ENCODE peak calls at places on chromosomes 4 and X, in four cellular contexts. X is K562, I is GM12878, D is HepG2. U is an unnamed sample.

GRCh38 chr4:162681212-162681611 is 485.5 kb downstream of the NAF1 start:
- DNase-seq in I (no peak), D (no peak), X (no peak), U (no peak)

GRCh38 chr4:55184600-55185523 is 59.5 kb upstream of the KDR start:
- DNase-seq in D (peak; percentile 35), X (peak; percentile 43), I (no peak), U (no peak)

GRCh38 chr4:89539374-89539773 is 231.8 kb upstream of the GPRIN3 start:
- DNase-seq in I (no peak), D (no peak), X (no peak), U (peak; percentile 3)

GRCh38 chrX:122591546-122591945 is 592.5 kb upstream of the GRIA3 start:
- DNase-seq in I (no peak), X (no peak), D (no peak), U (no peak)

GRCh38 chr4:73222466-73223257 is 35.9 kb downstream of the ANKRD17 start:
- DNase-seq in X (peak; percentile 81), D (peak; percentile 75), I (peak; percentile 55), U (peak; percentile 65)

GRCh38 chr4:971670-972500 is 1.5 kb downstream of the DGKQ start:
- DNase-seq in X (no peak), I (no peak), D (no peak), U (no peak)

GRCh38 chr4:71583971-71584370 is 199.9 kb downstream of the GC start:
- DNase-seq in I (no peak), D (no peak), X (no peak), U (no peak)

GRCh38 chrX:153878969-153879653 is 6.9 kb downstream of the L1CAM start:
- DNase-seq in X (no peak), D (no peak), I (no peak), U (no peak)

GRCh38 chrX:149758068-149758714 is 15.7 kb upstream of the HSFX1 start:
- DNase-seq in I (no peak), D (no peak), X (no peak), U (no peak)

GRCh38 chr4:78651250-78651860 is 99.8 kb downstream of the ANXA3 start:
- DNase-seq in X (no peak), D (no peak), I (no peak), U (no peak)

GRCh38 chrX:68757331-68757730 is 71.5 kb upstream of the EFNB1 start:
- DNase-seq in D (no peak), I (no peak), X (no peak), U (no peak)

GRCh38 chr4:66609014-66609413 is 936.3 kb downstream of the CENPC start:
- DNase-seq in D (no peak), I (no peak), X (no peak), U (no peak)

GRCh38 chr4:156779774-156780173 is 191.8 kb downstream of the PDGFC start:
- DNase-seq in I (no peak), X (no peak), D (peak; percentile 86), U (no peak)

GRCh38 chrX:1676866-1677265 is 62.0 kb downstream of the ASMT start:
- DNase-seq in X (no peak), I (no peak), D (no peak), U (no peak)

GRCh38 chr4:6507345-6507744 is 34.9 kb upstream of the PPP2R2C start:
- DNase-seq in I (no peak), D (no peak), X (no peak), U (no peak)

GRCh38 chr4:144645102-144645469 is 870 bp upstream of the HHIP start:
- DNase-seq in D (no peak), X (no peak), I (no peak), U (no peak)

GRCh38 chr4:41750624-41751324 is 2.2 kb upstream of the PHOX2B start:
- DNase-seq in D (no peak), X (no peak), I (no peak), U (no peak)

GRCh38 chr4:132542228-132542627 is 606.9 kb upstream of the PCDH10 start:
- DNase-seq in I (no peak), X (no peak), D (no peak), U (no peak)

GRCh38 chr4:121950212-121950679 is 1.6 kb downstream of the TRPC3 start:
- DNase-seq in X (peak; percentile 78), I (no peak), D (peak; percentile 20), U (peak; percentile 55)

GRCh38 chrX:42073468-42073867 is 150.1 kb upstream of the CASK start:
- DNase-seq in X (no peak), I (no peak), D (peak; percentile 3), U (no peak)

GRCh38 chrX:42075032-42075431 is 151.7 kb upstream of the CASK start:
- DNase-seq in D (no peak), X (no peak), I (no peak), U (no peak)

DNA sequence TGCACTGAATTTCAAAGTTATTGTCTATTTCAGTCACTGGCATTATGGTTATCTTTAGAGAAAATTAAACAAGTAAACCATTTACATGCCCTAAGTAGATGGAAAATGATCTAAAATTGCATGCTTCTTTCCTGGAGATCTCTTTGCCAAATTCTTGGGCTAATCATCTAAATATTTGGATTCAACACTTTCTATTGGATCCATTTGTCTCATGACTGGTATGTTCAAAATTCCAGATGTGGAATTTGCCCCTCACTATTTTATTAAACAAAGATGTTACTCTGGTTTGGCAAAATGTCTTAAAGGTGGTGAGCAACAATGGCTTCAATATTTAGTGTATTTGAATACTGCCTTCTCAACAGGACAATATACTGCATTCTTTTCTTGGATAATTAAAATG is 147.5 kb upstream of the CASK start:
- DNase-seq in X (no peak), D (no peak), I (no peak), U (no peak)
- TF ChIP-seq HDAC2 in X (no peak), D (no peak), I (no peak), U (no peak)

GRCh38 chr4:166680801-166681200 is 553.5 kb downstream of the SPOCK3 start:
- DNase-seq in I (no peak), D (no peak), X (no peak), U (no peak)
- H3K27ac ChIP-seq in I (no peak overlapping the region), D (no peak overlapping the region), X (no peak overlapping the region), U (no peak overlapping the region)

GRCh38 chr4:183253451-183253850 is 66.6 kb downstream of the CLDN22 start:
- DNase-seq in D (no peak), I (no peak), X (no peak), U (no peak)

GRCh38 chr4:183254162-183254561 is 65.9 kb downstream of the CLDN22 start:
- DNase-seq in X (no peak), I (no peak), D (no peak), U (no peak)

GRCh38 chr4:183249854-183250253 is 70.2 kb downstream of the CLDN22 start:
- DNase-seq in X (peak; percentile 24), D (peak; percentile 16), I (no peak), U (peak; percentile 11)

GRCh38 chr4:183252959-183253358 is 67.1 kb downstream of the CLDN22 start:
- DNase-seq in X (no peak), I (no peak), D (no peak), U (no peak)

GRCh38 chr4:183250831-183251230 is 69.2 kb downstream of the CLDN22 start:
- DNase-seq in X (no peak), D (no peak), I (no peak), U (no peak)
- TF ChIP-seq REST in X (no peak), D (no peak), I (no peak), U (no peak)

DNA sequence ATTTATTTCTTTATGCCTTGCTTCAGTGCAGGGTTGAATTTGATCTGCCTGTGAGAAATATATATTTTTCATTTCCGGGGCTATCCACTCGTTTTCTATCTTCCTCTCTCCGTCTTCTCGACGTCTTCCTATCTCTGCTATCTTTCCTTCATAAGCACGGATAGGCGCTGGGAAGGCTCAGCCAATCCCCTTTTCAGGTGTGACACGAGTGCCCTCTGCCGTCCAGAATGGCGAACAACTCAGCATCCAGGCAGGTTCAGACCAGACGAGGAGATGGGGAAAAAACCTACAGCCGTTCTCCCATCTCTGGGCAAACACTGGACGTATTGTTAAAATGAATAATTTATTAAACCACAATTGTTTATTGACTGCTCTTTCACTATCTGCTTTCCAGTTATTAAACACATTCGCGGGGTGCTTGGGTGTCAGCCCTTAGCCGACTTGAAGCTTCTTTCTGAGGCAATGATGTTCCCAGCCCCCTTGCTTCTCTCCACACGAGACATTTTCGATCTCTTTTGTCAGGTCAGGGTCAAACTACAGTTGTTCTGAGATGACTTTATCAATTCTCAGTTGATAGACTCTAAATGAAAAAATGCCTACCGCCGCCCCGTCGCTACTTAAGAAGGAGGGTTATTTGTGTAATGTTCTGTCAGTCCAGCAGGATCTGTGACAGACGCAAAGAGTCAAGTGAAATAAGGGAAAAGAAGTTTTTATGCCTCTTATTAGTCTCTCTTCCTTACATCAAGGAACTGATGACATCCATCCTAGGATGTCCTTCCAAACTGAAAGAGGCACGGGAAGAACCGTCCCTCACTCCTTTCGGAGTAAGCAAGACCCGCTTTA is 96.3 kb upstream of the NOCT start:
- DNase-seq in D (peak; percentile 49), X (peak; percentile 71), I (peak; percentile 11), U (peak; percentile 81)
- TF ChIP-seq HDAC2 in D (no peak), X (no peak), I (no peak), U (no peak)

GRCh38 chrX:8914636-8915035 is 113.5 kb upstream of the FAM9A start:
- DNase-seq in I (no peak), X (no peak), D (no peak), U (no peak)
- H3K27ac ChIP-seq in I (no peak overlapping the region), X (no peak overlapping the region), D (no peak overlapping the region), U (no peak overlapping the region)

GRCh38 chr4:7904108-7904516 is 35.5 kb downstream of the AFAP1 start:
- DNase-seq in X (no peak), D (no peak), I (no peak), U (no peak)
- TF ChIP-seq REST in X (no peak), D (no peak), I (no peak), U (no peak)

U was measured in A549.